ENCODE peak calls at places on chromosomes 5 and 9, in four cellular contexts. F is hypothalamus, L is choroid plexus epithelial cell, M is T47D. A is an unnamed sample.

GRCh38 chr5:153135416-153135815 is 355.1 kb upstream of the GRIA1 start:
- DNase-seq in M (no peak), F (no peak), L (no peak), A (no peak)

GRCh38 chr9:138071731-138072130 is 194.1 kb downstream of the CACNA1B start:
- DNase-seq in F (no peak), L (no peak), M (no peak), A (no peak)

GRCh38 chr5:156835905-156836304 is 14.2 kb upstream of the PPP1R2B start:
- DNase-seq in M (no peak), L (no peak), F (no peak), A (no peak)

GRCh38 chr5:120361941-120362340 is 102.2 kb upstream of the PRR16 start:
- DNase-seq in M (no peak), F (no peak), L (no peak), A (no peak)

GRCh38 chr9:130667117-130667430 is 2.7 kb downstream of the PRDM12 start:
- DNase-seq in L (no peak), M (no peak), F (no peak), A (no peak)

GRCh38 chr5:125152036-125152435 is 405.6 kb upstream of the ZNF608 start:
- DNase-seq in F (no peak), L (no peak), M (no peak), A (no peak)

GRCh38 chr9:93138171-93138764 is 4.2 kb upstream of the NINJ1 start:
- DNase-seq in F (no peak), L (no peak), M (no peak), A (no peak)

GRCh38 chr9:137168575-137168906 is 1.3 kb downstream of the LRRC26 start:
- DNase-seq in M (peak; percentile 88), F (no peak), L (no peak), A (no peak)

GRCh38 chr5:110663525-110663924 is 62.9 kb downstream of the TMEM232 start:
- DNase-seq in F (no peak), M (no peak), L (no peak), A (no peak)

GRCh38 chr9:6915635-6916034 is 157.9 kb downstream of the KDM4C start:
- DNase-seq in L (no peak), F (no peak), M (no peak), A (no peak)

GRCh38 chr5:14143843-14144585 is 872 bp downstream of the TRIO start:
- DNase-seq in F (no peak), M (peak; percentile 21), L (no peak), A (no peak)

GRCh38 chr5:122120957-122121356 is 8.4 kb upstream of the ZNF474 start:
- DNase-seq in M (no peak), F (no peak), L (no peak), A (no peak)

GRCh38 chr9:93126151-93126781 is 7.8 kb downstream of the NINJ1 start:
- DNase-seq in L (no peak), M (no peak), F (no peak), A (no peak)

GRCh38 chr9:137464291-137464999 is 5.3 kb upstream of the NSMF start:
- DNase-seq in L (no peak), M (no peak), F (no peak), A (no peak)

GRCh38 chr5:59236448-59236847 is 653.6 kb downstream of the RAB3C start:
- DNase-seq in L (peak; percentile 63), M (no peak), F (no peak), A (no peak)

GRCh38 chr5:77294212-77294611 is 83.7 kb downstream of the PDE8B start:
- DNase-seq in L (no peak), M (no peak), F (no peak), A (no peak)

GRCh38 chr5:176415240-176416122 is 858 bp downstream of the CLTB start:
- DNase-seq in L (no peak), M (peak; percentile 69), F (no peak), A (no peak)

GRCh38 chr5:109857405-109858031 is 167.8 kb downstream of the MAN2A1 start:
- DNase-seq in L (no peak), M (no peak), F (no peak), A (no peak)

GRCh38 chr5:54646285-54647101 is 128.9 kb downstream of the SNX18 start:
- DNase-seq in M (no peak), F (peak; percentile 18), L (peak; percentile 97), A (peak; percentile 64)

GRCh38 chr5:14201325-14202061 is 58.4 kb downstream of the TRIO start:
- DNase-seq in L (peak; percentile 83), M (no peak), F (no peak), A (no peak)

GRCh38 chr9:128575921-128576320 is 23.5 kb downstream of the SPTAN1 start:
- DNase-seq in L (no peak), M (no peak), F (no peak), A (no peak)

GRCh38 chr9:91785403-91785917 is 164.6 kb downstream of the ROR2 start:
- DNase-seq in F (no peak), L (no peak), M (no peak), A (no peak)

GRCh38 chr5:82793808-82794419 is 283.3 kb downstream of the TMEM167A start:
- DNase-seq in F (no peak), M (no peak), L (peak; percentile 47), A (no peak)

GRCh38 chr9:113511047-113511521 is 47.6 kb downstream of the RGS3 start:
- DNase-seq in F (no peak), L (no peak), M (no peak), A (no peak)

GRCh38 chr5:161535762-161536161 is 10.8 kb downstream of the GABRB2 start:
- DNase-seq in F (no peak), M (no peak), L (no peak), A (no peak)

GRCh38 chr5:88262116-88262515 is 6.5 kb downstream of the TMEM161B start:
- DNase-seq in M (no peak), L (peak; percentile 59), F (no peak), A (no peak)

GRCh38 chr5:122195784-122196394 is 66.5 kb downstream of the ZNF474 start:
- DNase-seq in M (peak; percentile 21), F (no peak), L (peak; percentile 80), A (peak; percentile 26)

GRCh38 chr9:96858018-96858573 is 3.8 kb upstream of the ZNF782 start:
- DNase-seq in L (peak; percentile 78), F (no peak), M (no peak), A (no peak)

GRCh38 chr9:110156902-110157301 is 51.1 kb downstream of the C9orf152 start:
- DNase-seq in L (peak; percentile 71), M (no peak), F (no peak), A (no peak)

GRCh38 chr9:38443597-38443996 is 19.3 kb upstream of the IGFBPL1 start:
- DNase-seq in F (no peak), L (peak; percentile 9), M (no peak), A (no peak)

GRCh38 chr5:1385395-1386273 is 40.7 kb upstream of the CLPTM1L start:
- DNase-seq in F (peak; percentile 76), L (peak; percentile 31), M (peak; percentile 99), A (no peak)

GRCh38 chr5:173602423-173602822 is 14.0 kb downstream of the BOD1 start:
- DNase-seq in M (no peak), L (peak; percentile 93), F (peak; percentile 27), A (no peak)

GRCh38 chr5:132776077-132776931 is 735 bp downstream of the SEPTIN8 start:
- DNase-seq in L (no peak), F (peak; percentile 49), M (no peak), A (no peak)

GRCh38 chr9:899440-900184 is 58.1 kb downstream of the DMRT1 start:
- DNase-seq in F (no peak), M (no peak), L (no peak), A (no peak)

GRCh38 chr5:60261732-60262131 is 368.2 kb upstream of the PDE4D start:
- DNase-seq in F (no peak), L (no peak), M (no peak), A (no peak)

GRCh38 chr5:140381972-140382371 is 19.7 kb upstream of the ANKHD1 start:
- DNase-seq in L (no peak), F (no peak), M (no peak), A (no peak)

GRCh38 chr5:142881076-142881466 is 110.9 kb downstream of the ARHGAP26 start:
- DNase-seq in L (peak; percentile 94), F (peak; percentile 21), M (no peak), A (no peak)

GRCh38 chr5:171314728-171315385 is 5.8 kb downstream of the TLX3 start:
- DNase-seq in M (no peak), L (no peak), F (no peak), A (no peak)